ENCODE peak calls at places on chromosomes 6 and 20, in eight cellular contexts. J is CD4-positive, CD25-positive, alpha-beta regulatory T cell; B is neuronal stem cell; S is IMR-90; Q is GM23248; Y is lung; A is fibroblast of lung; X is WERI-Rb-1. P is an unnamed sample.

GRCh38 chr20:34473262-34473883 is 42.8 kb upstream of the DYNLRB1 start:
- DNase-seq in Q (peak; percentile 86), J (peak; percentile 24), S (peak; percentile 66), Y (no peak), X (peak; percentile 85), B (peak; percentile 27), A (peak; percentile 35), P (peak; percentile 78)

GRCh38 chr6:25014806-25015560 is 79.2 kb upstream of the RIPOR2 start:
- DNase-seq in S (peak; percentile 78), Y (no peak), A (peak; percentile 80), Q (peak; percentile 88), X (no peak), J (peak; percentile 81), B (no peak), P (no peak)

GRCh38 chr6:112409311-112409710 is 62.2 kb downstream of the RFPL4B start:
- DNase-seq in S (peak; percentile 12), J (no peak), B (no peak), A (peak; percentile 17), Q (peak; percentile 38), Y (no peak), X (no peak), P (no peak)

GRCh38 chr20:40932436-40932835 is 96.2 kb upstream of the TOP1 start:
- DNase-seq in Y (no peak), J (no peak), X (no peak), A (no peak), Q (no peak), S (no peak), B (no peak), P (no peak)

GRCh38 chr20:7703436-7703835 is 236.8 kb downstream of the HAO1 start:
- DNase-seq in J (no peak), X (no peak), A (no peak), B (no peak), Y (no peak), Q (no peak), S (no peak), P (no peak)

GRCh38 chr6:106134906-106135634 is 48.9 kb downstream of the PRDM1 start:
- DNase-seq in J (no peak), Y (no peak), X (no peak), Q (peak; percentile 80), B (no peak), S (no peak), A (peak; percentile 61), P (no peak)

GRCh38 chr6:46289865-46290264 is 119.1 kb upstream of the ENPP5 start:
- DNase-seq in B (no peak), A (no peak), J (no peak), Q (no peak), X (no peak), S (no peak), Y (no peak), P (no peak)

GRCh38 chr20:58647162-58647813 is 3.8 kb upstream of the STX16 start:
- DNase-seq in Y (no peak), J (no peak), B (no peak), S (no peak), A (no peak), Q (no peak), X (no peak), P (peak; percentile 12)

GRCh38 chr20:18001131-18001921 is 32.5 kb downstream of the MGME1 start:
- DNase-seq in S (peak; percentile 69), Q (peak; percentile 94), Y (peak; percentile 50), A (peak; percentile 83), X (no peak), B (no peak), J (no peak), P (peak; percentile 71)

GRCh38 chr6:24506814-24507520 is 12.2 kb downstream of the ALDH5A1 start:
- DNase-seq in B (no peak), S (no peak), Q (no peak), A (no peak), Y (no peak), J (no peak), X (no peak), P (no peak)

DNA sequence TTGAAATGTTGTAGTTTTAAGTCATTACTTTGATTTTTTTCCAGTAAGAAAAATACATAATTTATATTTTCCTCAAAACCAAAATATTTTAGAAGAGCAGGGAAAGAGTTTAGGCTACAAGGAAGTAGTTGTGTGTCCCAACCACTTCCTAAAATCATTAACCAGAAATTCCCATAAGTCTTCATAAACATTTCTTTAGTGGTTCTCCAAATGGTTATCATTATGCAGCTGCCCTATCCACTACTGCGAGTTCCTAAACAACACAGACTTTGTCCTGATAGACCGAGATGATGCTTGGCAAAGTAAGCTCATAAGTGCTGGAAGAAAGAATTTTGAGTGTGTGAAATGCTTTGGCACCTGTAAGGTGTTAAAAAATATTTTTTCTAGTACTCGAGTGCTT is 93.6 kb downstream of the ARMC2 start:
- DNase-seq in Q (no peak), Y (no peak), B (no peak), X (no peak), J (no peak), S (no peak), A (no peak), P (no peak)
- H3K27ac ChIP-seq in Q (no peak overlapping the region), Y (no peak overlapping the region), B (no peak overlapping the region), X (no peak overlapping the region), J (peak overlapping the region; percentile 70), S (no peak overlapping the region), A (no peak overlapping the region), P (no peak overlapping the region)

DNA sequence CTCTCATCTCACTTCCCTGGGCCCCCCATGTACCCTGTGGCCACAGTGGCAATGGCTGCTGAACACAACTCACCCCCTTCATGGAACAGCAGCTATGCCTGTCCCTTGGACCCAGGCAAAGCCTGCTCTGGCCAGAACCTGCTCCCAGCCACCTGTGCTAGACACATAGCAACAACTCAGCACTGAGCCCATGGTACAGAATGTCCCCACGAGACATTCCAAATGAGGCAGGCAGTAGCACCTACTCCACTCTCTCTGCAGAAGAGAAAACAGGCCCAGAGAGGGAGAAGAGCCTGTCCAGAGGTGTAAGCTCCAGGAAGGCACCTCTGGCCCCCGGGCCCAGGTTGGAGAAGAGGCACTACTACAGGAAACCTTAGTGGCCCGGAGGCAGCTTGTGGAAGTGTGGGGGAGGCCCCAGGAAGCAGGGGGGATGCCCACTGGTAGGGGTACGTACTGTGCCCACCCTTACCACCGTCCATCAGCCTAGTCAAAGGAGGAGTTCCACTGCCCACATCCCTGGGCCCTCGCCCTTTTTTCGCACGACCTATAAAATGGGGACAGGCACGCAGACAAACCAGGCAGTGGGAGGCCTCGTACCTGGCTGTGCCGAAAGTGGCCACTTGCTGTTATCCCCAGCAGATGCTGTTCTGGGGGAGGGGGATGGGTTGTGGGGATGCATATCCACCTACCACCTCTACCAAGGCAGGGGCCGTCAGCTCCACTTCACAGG is 97.2 kb downstream of the ASXL1 start:
- DNase-seq in S (no peak), X (no peak), J (no peak), Q (no peak), B (no peak), Y (no peak), A (no peak), P (no peak)
- H3K36me3 ChIP-seq in S (peaks cover 52% of the 10 kb centered on the region), X (peaks cover 62% of the 10 kb centered on the region), J (peaks cover 61% of the 10 kb centered on the region), Q (no peaks in the 10 kb centered on the region), B (peaks cover 52% of the 10 kb centered on the region), Y (peaks cover 40% of the 10 kb centered on the region), A (peaks cover 12% of the 10 kb centered on the region), P (no peaks in the 10 kb centered on the region)

DNA sequence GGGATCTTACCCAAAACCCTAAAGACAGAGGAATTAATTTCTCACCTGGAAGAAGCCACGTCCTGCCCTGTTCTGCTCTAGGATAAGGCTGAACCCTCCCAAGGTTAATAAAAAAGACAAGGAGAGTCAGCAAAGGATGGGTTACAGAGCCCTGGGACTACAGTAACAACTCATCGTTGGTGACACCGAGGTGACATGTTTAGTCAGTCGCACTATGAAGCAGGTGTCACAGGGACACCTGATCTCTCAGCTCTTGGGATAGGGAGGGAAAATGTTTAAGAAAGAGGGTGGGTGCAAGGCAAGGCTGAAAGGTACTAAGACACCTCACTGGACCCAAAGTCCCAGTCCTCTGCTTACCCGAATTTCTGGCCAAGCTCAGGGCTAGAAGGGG is 598 bp downstream of the MOCS1 start:
- DNase-seq in Q (no peak), J (no peak), S (no peak), Y (no peak), B (no peak), A (no peak), X (no peak), P (no peak)
- H3K27ac ChIP-seq in Q (no peak overlapping the region), J (no peak overlapping the region), S (peak overlapping the region; percentile 27), Y (peak overlapping the region; percentile 95), B (no peak overlapping the region), A (no peak overlapping the region), X (no peak overlapping the region), P (peak overlapping the region; percentile 87)

DNA sequence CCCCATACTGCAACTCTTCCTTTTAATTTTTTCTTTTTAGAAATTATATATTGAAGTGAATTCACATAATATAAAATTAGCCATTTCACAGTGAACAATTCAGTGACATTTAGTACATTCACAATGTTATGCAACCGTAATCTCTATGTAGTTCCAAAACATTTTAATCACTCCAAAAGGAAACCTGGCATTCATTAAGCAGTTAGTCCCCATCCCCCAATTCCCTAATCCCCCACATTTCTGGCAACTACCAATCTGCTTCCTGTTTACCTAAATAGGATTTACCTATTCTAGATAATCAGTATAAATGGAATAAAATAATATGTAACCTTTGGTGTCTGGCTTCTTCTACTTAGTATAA is 8.5 kb upstream of the DDX27 start:
- DNase-seq in A (no peak), Q (no peak), B (no peak), Y (no peak), J (no peak), S (no peak), X (no peak), P (no peak)
- H3K36me3 ChIP-seq in A (no peaks in the 10 kb centered on the region), Q (no peaks in the 10 kb centered on the region), B (no peaks in the 10 kb centered on the region), Y (no peaks in the 10 kb centered on the region), J (no peaks in the 10 kb centered on the region), S (no peaks in the 10 kb centered on the region), X (no peaks in the 10 kb centered on the region), P (no peaks in the 10 kb centered on the region)

P was measured in testis.